ENCODE peak calls at places on chromosomes 7 and 10, in eight cellular contexts. K is RWPE1, T is epithelial cell of esophagus, Q is mucosa of descending colon, G is right cardiac atrium, E is PC-3, N is astrocyte of the cerebellum, L is GF-D8. F is an unnamed sample.

GRCh38 chr7:74606101-74606908 is 51.2 kb upstream of the GTF2I start:
- DNase-seq in K (no peak), T (no peak), Q (peak; percentile 68), G (peak; percentile 82), E (peak; percentile 60), N (no peak), L (no peak), F (peak; percentile 61)

GRCh38 chr10:8908013-8908412 is 853.5 kb downstream of the GATA3 start:
- DNase-seq in K (no peak), T (no peak), Q (no peak), G (no peak), E (no peak), N (no peak), L (no peak), F (no peak)

GRCh38 chr7:6276911-6277408 is 4.5 kb upstream of the CYTH3 start:
- DNase-seq in K (peak; percentile 12), T (no peak), Q (no peak), G (no peak), E (no peak), N (no peak), L (no peak), F (no peak)

GRCh38 chr7:2639994-2640830 is 8.4 kb downstream of the TTYH3 start:
- DNase-seq in K (no peak), T (peak; percentile 23), Q (no peak), G (peak; percentile 71), E (no peak), N (no peak), L (no peak), F (no peak)

GRCh38 chr10:131860806-131861440 is 39.9 kb upstream of the PPP2R2D start:
- DNase-seq in K (no peak), T (no peak), Q (no peak), G (no peak), E (no peak), N (no peak), L (no peak), F (no peak)

GRCh38 chr10:35216303-35216905 is 89.8 kb downstream of the CREM start:
- DNase-seq in K (no peak), T (peak; percentile 55), Q (no peak), G (no peak), E (peak; percentile 56), N (no peak), L (peak; percentile 28), F (no peak)

GRCh38 chr10:35056133-35056532 is 34.0 kb downstream of the CUL2 start:
- DNase-seq in K (no peak), T (no peak), Q (no peak), G (no peak), E (no peak), N (no peak), L (no peak), F (no peak)

GRCh38 chr7:6272481-6273323 is at the start of gene CYTH3:
- DNase-seq in K (peak; percentile 97), T (peak; percentile 85), Q (peak; percentile 86), G (peak; percentile 93), E (peak; percentile 92), N (no peak), L (peak; percentile 41), F (peak; percentile 88)

GRCh38 chr10:22515009-22515408 is 169.7 kb downstream of the SPAG6 start:
- DNase-seq in K (no peak), T (no peak), Q (no peak), G (no peak), E (no peak), N (no peak), L (no peak), F (no peak)

GRCh38 chr7:158646766-158647474 is 57.7 kb downstream of the NCAPG2 start:
- DNase-seq in K (no peak), T (peak; percentile 24), Q (no peak), G (no peak), E (peak; percentile 43), N (no peak), L (no peak), F (peak; percentile 86)

GRCh38 chr10:5938291-5938690 is 39.1 kb downstream of the IL15RA start:
- DNase-seq in K (no peak), T (no peak), Q (no peak), G (no peak), E (no peak), N (no peak), L (no peak), F (no peak)

GRCh38 chr10:97771055-97771811 is 566 bp downstream of the SFRP5 start:
- DNase-seq in K (peak; percentile 50), T (peak; percentile 50), Q (peak; percentile 43), G (peak; percentile 74), E (no peak), N (no peak), L (no peak), F (no peak)

GRCh38 chr7:7176421-7177043 is 5.8 kb upstream of the C1GALT1 start:
- DNase-seq in K (peak; percentile 67), T (peak; percentile 92), Q (no peak), G (no peak), E (peak; percentile 84), N (peak; percentile 88), L (peak; percentile 30), F (no peak)

GRCh38 chr10:106588019-106588418 is 576.5 kb downstream of the SORCS1 start:
- DNase-seq in K (no peak), T (no peak), Q (no peak), G (no peak), E (no peak), N (no peak), L (no peak), F (no peak)

GRCh38 chr7:134478707-134479106 is 19.8 kb upstream of the AKR1B1 start:
- DNase-seq in K (no peak), T (peak; percentile 7), Q (no peak), G (no peak), E (peak; percentile 27), N (no peak), L (no peak), F (no peak)

GRCh38 chr10:11782793-11783557 is 40.2 kb upstream of the PROSER2 start:
- DNase-seq in K (peak; percentile 70), T (peak; percentile 77), Q (no peak), G (no peak), E (peak; percentile 82), N (peak; percentile 49), L (peak; percentile 13), F (peak; percentile 84)

GRCh38 chr7:147700702-147701101 is 889.9 kb upstream of the C7orf33 start:
- DNase-seq in K (no peak), T (no peak), Q (no peak), G (no peak), E (peak; percentile 39), N (peak; percentile 46), L (no peak), F (no peak)

GRCh38 chr10:5814110-5815107 is 1.2 kb upstream of the GDI2 start:
- DNase-seq in K (no peak), T (peak; percentile 32), Q (no peak), G (no peak), E (no peak), N (no peak), L (peak; percentile 44), F (peak; percentile 70)

GRCh38 chr7:74061840-74062539 is 21.6 kb upstream of the LIMK1 start:
- DNase-seq in K (peak; percentile 78), T (peak; percentile 82), Q (peak; percentile 89), G (peak; percentile 91), E (peak; percentile 85), N (peak; percentile 87), L (peak; percentile 40), F (peak; percentile 78)

GRCh38 chr10:74223755-74224530 is 72.9 kb downstream of the ADK start:
- DNase-seq in K (peak; percentile 91), T (peak; percentile 78), Q (no peak), G (no peak), E (peak; percentile 99), N (peak; percentile 29), L (no peak), F (no peak)

GRCh38 chr10:104076743-104077160 is 8.9 kb downstream of the COL17A1 start:
- DNase-seq in K (no peak), T (no peak), Q (no peak), G (peak; percentile 67), E (peak; percentile 12), N (peak; percentile 68), L (no peak), F (no peak)

GRCh38 chr7:155509725-155510551 is 36.4 kb downstream of the CNPY1 start:
- DNase-seq in K (no peak), T (no peak), Q (no peak), G (no peak), E (no peak), N (no peak), L (no peak), F (no peak)

GRCh38 chr7:146090023-146090645 is 26.5 kb upstream of the CNTNAP2 start:
- DNase-seq in K (peak; percentile 18), T (peak; percentile 63), Q (no peak), G (no peak), E (peak; percentile 67), N (no peak), L (no peak), F (peak; percentile 74)

GRCh38 chr7:44052771-44053365 is 8.4 kb downstream of the DBNL start:
- DNase-seq in K (no peak), T (no peak), Q (no peak), G (peak; percentile 10), E (no peak), N (no peak), L (no peak), F (no peak)

GRCh38 chr10:98267894-98268693 is at the start of gene LOXL4:
- DNase-seq in K (no peak), T (no peak), Q (peak; percentile 48), G (peak; percentile 77), E (peak; percentile 19), N (no peak), L (no peak), F (no peak)

GRCh38 chr7:43582503-43583423 is at the start of gene STK17A:
- DNase-seq in K (peak; percentile 95), T (peak; percentile 95), Q (peak; percentile 96), G (peak; percentile 97), E (peak; percentile 92), N (peak; percentile 80), L (peak; percentile 80), F (peak; percentile 97)